ENCODE peak calls at places on chromosomes 5 and 9, in four cellular contexts. One of them, this sample, is unnamed.

GRCh38 chr5:144189800-144190429 is 19.2 kb downstream of the KCTD16 start:
- DNase-seq in endothelial cell of umbilical vein: peak
- DNase-seq in uterus: no peak
- DNase-seq in effector memory CD4-positive, alpha-beta T cell: peak
- DNase-seq in this sample: no peak

GRCh38 chr9:20728493-20729220 is 44.6 kb downstream of the FOCAD start:
- DNase-seq in uterus: no peak
- DNase-seq in effector memory CD4-positive, alpha-beta T cell: no peak
- DNase-seq in endothelial cell of umbilical vein: peak
- DNase-seq in this sample: peak

GRCh38 chr5:62457071-62457470 is 44.5 kb downstream of the IPO11 start:
- DNase-seq in effector memory CD4-positive, alpha-beta T cell: no peak
- DNase-seq in endothelial cell of umbilical vein: no peak
- DNase-seq in uterus: no peak
- DNase-seq in this sample: peak

GRCh38 chr9:12784461-12785250 is 9.8 kb downstream of the LURAP1L start:
- DNase-seq in effector memory CD4-positive, alpha-beta T cell: no peak
- DNase-seq in uterus: no peak
- DNase-seq in endothelial cell of umbilical vein: peak
- DNase-seq in this sample: no peak

GRCh38 chr9:109843651-109844050 is 63.7 kb downstream of the PALM2AKAP2 start:
- DNase-seq in endothelial cell of umbilical vein: no peak
- DNase-seq in effector memory CD4-positive, alpha-beta T cell: no peak
- DNase-seq in uterus: no peak
- DNase-seq in this sample: no peak

GRCh38 chr5:151696470-151697061 is 9.9 kb upstream of the SPARC start:
- DNase-seq in uterus: peak
- DNase-seq in endothelial cell of umbilical vein: no peak
- DNase-seq in effector memory CD4-positive, alpha-beta T cell: no peak
- DNase-seq in this sample: peak

GRCh38 chr9:37011530-37011929 is 22.5 kb downstream of the PAX5 start:
- DNase-seq in uterus: no peak
- DNase-seq in endothelial cell of umbilical vein: no peak
- DNase-seq in effector memory CD4-positive, alpha-beta T cell: no peak
- DNase-seq in this sample: no peak

GRCh38 chr9:131485206-131485605 is 17.5 kb upstream of the POMT1 start:
- DNase-seq in endothelial cell of umbilical vein: no peak
- DNase-seq in effector memory CD4-positive, alpha-beta T cell: no peak
- DNase-seq in uterus: no peak
- DNase-seq in this sample: no peak

GRCh38 chr9:114096041-114096511 is 3.0 kb downstream of the KIF12 start:
- DNase-seq in endothelial cell of umbilical vein: no peak
- DNase-seq in effector memory CD4-positive, alpha-beta T cell: no peak
- DNase-seq in uterus: no peak
- DNase-seq in this sample: peak

GRCh38 chr5:150320048-150320555 is 17.4 kb upstream of the ARSI start:
- DNase-seq in endothelial cell of umbilical vein: no peak
- DNase-seq in uterus: peak
- DNase-seq in effector memory CD4-positive, alpha-beta T cell: no peak
- DNase-seq in this sample: no peak

GRCh38 chr9:93893899-93894690 is 61.1 kb downstream of the BARX1 start:
- DNase-seq in uterus: no peak
- DNase-seq in effector memory CD4-positive, alpha-beta T cell: no peak
- DNase-seq in endothelial cell of umbilical vein: no peak
- DNase-seq in this sample: no peak

GRCh38 chr5:177370488-177371119 is 12.9 kb downstream of the RGS14 start:
- DNase-seq in uterus: peak
- DNase-seq in effector memory CD4-positive, alpha-beta T cell: no peak
- DNase-seq in endothelial cell of umbilical vein: peak
- DNase-seq in this sample: peak

GRCh38 chr5:4868140-4868735 is 271.9 kb upstream of the ADAMTS16 start:
- DNase-seq in effector memory CD4-positive, alpha-beta T cell: no peak
- DNase-seq in endothelial cell of umbilical vein: no peak
- DNase-seq in uterus: no peak
- DNase-seq in this sample: peak

GRCh38 chr9:136331556-136332481 is 4.5 kb downstream of the GPSM1 start:
- DNase-seq in uterus: no peak
- DNase-seq in effector memory CD4-positive, alpha-beta T cell: no peak
- DNase-seq in endothelial cell of umbilical vein: no peak
- DNase-seq in this sample: no peak

GRCh38 chr9:136329636-136330405 is 2.5 kb downstream of the GPSM1 start:
- DNase-seq in uterus: no peak
- DNase-seq in endothelial cell of umbilical vein: no peak
- DNase-seq in effector memory CD4-positive, alpha-beta T cell: no peak
- DNase-seq in this sample: no peak

GRCh38 chr9:136329211-136329627 is 1.9 kb downstream of the GPSM1 start:
- DNase-seq in uterus: no peak
- DNase-seq in effector memory CD4-positive, alpha-beta T cell: no peak
- DNase-seq in endothelial cell of umbilical vein: no peak
- DNase-seq in this sample: no peak

GRCh38 chr9:136331030-136331429 is 3.7 kb downstream of the GPSM1 start:
- DNase-seq in effector memory CD4-positive, alpha-beta T cell: no peak
- DNase-seq in endothelial cell of umbilical vein: no peak
- DNase-seq in uterus: no peak
- DNase-seq in this sample: no peak

GRCh38 chr9:136330406-136330990 is 3.2 kb downstream of the GPSM1 start:
- DNase-seq in uterus: no peak
- DNase-seq in endothelial cell of umbilical vein: no peak
- DNase-seq in effector memory CD4-positive, alpha-beta T cell: no peak
- DNase-seq in this sample: no peak
- H3K4me3 ChIP-seq in uterus: no peak
- H3K4me3 ChIP-seq in endothelial cell of umbilical vein: no peak
- H3K4me3 ChIP-seq in effector memory CD4-positive, alpha-beta T cell: no peak
- H3K4me3 ChIP-seq in this sample: no peak

DNA sequence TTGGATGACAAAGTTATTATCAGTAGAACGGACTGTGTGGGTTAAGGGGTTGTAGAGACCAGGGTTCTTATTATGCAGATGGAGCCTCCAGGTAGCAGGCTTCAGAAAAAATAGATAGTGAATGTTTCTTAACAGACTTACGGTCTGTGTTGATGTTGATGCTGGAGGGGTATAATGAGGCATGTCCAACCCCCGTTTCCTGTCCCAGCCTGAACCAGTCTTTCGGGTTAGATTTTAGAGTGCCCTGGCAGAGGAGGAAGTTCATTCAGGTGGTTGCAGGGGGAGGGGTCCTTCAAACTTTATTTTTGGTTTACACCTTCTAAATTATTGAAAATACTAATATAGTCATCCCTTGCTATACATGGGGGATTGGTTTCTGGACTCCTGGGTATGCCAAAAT is 9.7 kb upstream of the SEMA4D start:
- DNase-seq in effector memory CD4-positive, alpha-beta T cell: no peak
- DNase-seq in uterus: no peak
- DNase-seq in endothelial cell of umbilical vein: no peak
- DNase-seq in this sample: no peak
- H3K27ac ChIP-seq in effector memory CD4-positive, alpha-beta T cell: no peak
- H3K27ac ChIP-seq in uterus: no peak
- H3K27ac ChIP-seq in endothelial cell of umbilical vein: no peak
- H3K27ac ChIP-seq in this sample: no peak

DNA sequence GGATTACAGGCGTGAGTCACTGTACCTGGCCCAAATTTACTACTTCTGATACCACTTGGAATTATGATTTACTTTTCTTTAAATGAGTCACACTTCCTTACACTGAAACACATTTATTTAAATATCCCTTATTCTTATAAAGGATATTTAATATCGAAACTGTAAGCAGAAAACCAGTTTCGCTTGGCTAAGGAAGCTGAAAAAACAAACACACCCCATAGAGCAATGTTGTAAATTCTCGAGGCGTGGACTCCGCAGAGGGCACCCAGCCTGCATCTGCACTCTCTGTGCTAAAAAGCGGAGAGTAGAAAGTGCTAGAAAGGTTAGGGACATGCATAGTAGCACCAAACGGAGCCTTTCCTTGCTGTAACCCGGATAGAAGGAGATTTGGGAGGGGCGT is 86.5 kb downstream of the HMCN2 start:
- DNase-seq in uterus: no peak
- DNase-seq in endothelial cell of umbilical vein: no peak
- DNase-seq in effector memory CD4-positive, alpha-beta T cell: no peak
- DNase-seq in this sample: no peak
- H3K4me3 ChIP-seq in uterus: no peak
- H3K4me3 ChIP-seq in endothelial cell of umbilical vein: no peak
- H3K4me3 ChIP-seq in effector memory CD4-positive, alpha-beta T cell: no peak
- H3K4me3 ChIP-seq in this sample: no peak

DNA sequence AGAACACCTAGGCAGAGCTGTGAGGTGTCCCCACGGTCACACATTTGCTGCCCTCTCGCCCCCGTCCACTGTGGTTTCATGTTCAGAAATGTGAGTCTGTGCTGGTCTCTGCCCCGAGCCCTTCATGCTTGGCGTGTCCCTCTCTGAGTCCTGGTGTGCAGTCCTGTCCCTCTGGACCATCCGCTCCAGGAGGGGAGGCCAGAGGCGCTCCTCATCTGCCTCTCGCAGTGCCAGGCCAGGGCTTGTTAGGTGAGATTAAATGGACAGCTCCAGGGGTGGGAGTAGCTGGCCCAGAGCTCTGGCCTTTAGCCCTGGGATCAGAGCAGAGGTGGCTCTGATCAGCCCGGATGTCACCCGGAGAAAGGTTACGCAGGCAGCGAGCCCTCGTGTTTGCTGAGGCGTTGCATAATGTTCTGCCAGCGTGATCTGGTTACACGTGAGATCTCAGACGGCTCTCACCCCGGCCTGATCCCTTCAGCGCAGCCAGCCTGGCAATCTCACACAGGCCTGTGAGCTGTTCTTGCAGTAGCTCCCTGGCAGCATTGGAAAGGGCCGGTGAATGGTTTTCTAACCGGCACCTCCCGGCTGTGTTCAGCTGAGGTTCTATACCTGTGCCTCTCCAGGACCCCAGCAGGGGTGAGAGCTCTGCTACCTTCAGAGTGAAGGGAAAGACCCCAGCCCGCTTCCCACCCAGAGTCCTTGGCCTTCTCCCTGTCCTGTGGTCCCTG is 24.5 kb downstream of the PTGES2 start:
- DNase-seq in effector memory CD4-positive, alpha-beta T cell: no peak
- DNase-seq in endothelial cell of umbilical vein: no peak
- DNase-seq in uterus: peak
- DNase-seq in this sample: no peak
- H3K27ac ChIP-seq in effector memory CD4-positive, alpha-beta T cell: no peak
- H3K27ac ChIP-seq in endothelial cell of umbilical vein: no peak
- H3K27ac ChIP-seq in uterus: peak
- H3K27ac ChIP-seq in this sample: no peak

DNA sequence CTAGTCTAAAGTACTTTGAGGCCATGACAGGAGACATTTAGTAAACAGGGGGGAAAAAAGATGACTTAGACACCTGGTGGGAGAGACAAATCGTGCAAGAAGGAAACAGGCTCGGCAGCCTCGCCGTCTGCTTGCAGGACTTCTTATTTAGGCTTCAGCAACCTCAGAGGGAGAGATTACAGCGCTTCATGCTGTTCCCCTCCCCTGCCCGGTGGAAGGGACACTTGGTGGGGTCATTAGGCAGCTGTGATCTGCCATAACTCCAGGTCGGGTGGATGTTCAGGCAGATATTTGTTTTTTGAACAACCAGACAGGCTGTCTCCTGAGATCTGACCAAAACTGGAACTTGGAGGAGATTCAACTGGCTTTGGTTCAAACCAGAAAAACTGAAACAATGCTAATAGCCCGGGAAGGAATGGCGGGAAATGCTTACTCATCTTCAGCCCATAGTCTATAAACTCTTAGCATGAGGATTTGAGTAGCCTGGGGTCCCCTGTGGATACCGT is 38.1 kb upstream of the CD180 start:
- DNase-seq in effector memory CD4-positive, alpha-beta T cell: no peak
- DNase-seq in uterus: peak
- DNase-seq in endothelial cell of umbilical vein: peak
- DNase-seq in this sample: peak
- H3K4me3 ChIP-seq in effector memory CD4-positive, alpha-beta T cell: no peak
- H3K4me3 ChIP-seq in uterus: no peak
- H3K4me3 ChIP-seq in endothelial cell of umbilical vein: no peak
- H3K4me3 ChIP-seq in this sample: no peak